ENCODE peak calls at places on chromosome 5, in nine cellular contexts. U is neuronal stem cell, N is kidney, O is left ventricle myocardium inferior, R is Panc1, I is A549, Q is lung, B is fibroblast of lung, L is psoas muscle. F is an unnamed sample. For H3K4me1, the result is how much of the 10 kb centered on the place peaks cover.

GRCh38 chr5:174457141-174457678 is 267.2 kb upstream of the MSX2 start:
- DNase-seq in U (no peak), N (no peak), O (no peak), R (no peak), I (no peak), Q (no peak), B (no peak), L (no peak), F (no peak)

GRCh38 chr5:132054031-132054696 is 6.3 kb upstream of the IL3 start:
- DNase-seq in U (no peak), N (peak), O (peak), R (no peak), I (no peak), Q (no peak), B (no peak), L (peak), F (no peak)

GRCh38 chr5:43573058-43573457 is 16.2 kb upstream of the PAIP1 start:
- DNase-seq in U (no peak), N (no peak), O (no peak), R (no peak), I (no peak), Q (no peak), B (peak), L (no peak), F (no peak)

GRCh38 chr5:157888814-157889532 is 30.0 kb upstream of the CLINT1 start:
- DNase-seq in U (no peak), N (no peak), O (no peak), R (no peak), I (no peak), Q (no peak), B (no peak), L (no peak), F (no peak)

GRCh38 chr5:158943057-158943456 is 156.7 kb downstream of the EBF1 start:
- DNase-seq in U (no peak), N (no peak), O (peak), R (peak), I (peak), Q (no peak), B (peak), L (peak), F (peak)

GRCh38 chr5:17799521-17799920 is 165.3 kb downstream of the TAF11L14 start:
- DNase-seq in U (no peak), N (no peak), O (no peak), R (no peak), I (no peak), Q (no peak), B (no peak), L (no peak), F (no peak)

GRCh38 chr5:96652769-96653455 is 9.3 kb upstream of the CAST start:
- DNase-seq in U (no peak), N (no peak), O (no peak), R (no peak), I (no peak), Q (no peak), B (peak), L (no peak), F (no peak)

GRCh38 chr5:163473613-163474243 is 13.3 kb downstream of the HMMR start:
- DNase-seq in U (no peak), N (no peak), O (no peak), R (no peak), I (no peak), Q (no peak), B (peak), L (no peak), F (no peak)

GRCh38 chr5:17219006-17219422 is 1.6 kb downstream of the BASP1 start:
- DNase-seq in U (peak), N (no peak), O (no peak), R (no peak), I (peak), Q (no peak), B (peak), L (no peak), F (no peak)

GRCh38 chr5:40033411-40033810 is 608.6 kb upstream of the DAB2 start:
- DNase-seq in U (no peak), N (no peak), O (no peak), R (no peak), I (no peak), Q (no peak), B (no peak), L (no peak), F (no peak)

GRCh38 chr5:56848206-56848605 is 32.9 kb downstream of the MAP3K1 start:
- DNase-seq in U (no peak), N (no peak), O (no peak), R (no peak), I (no peak), Q (no peak), B (no peak), L (no peak), F (no peak)
- H3K4me1 ChIP-seq in U (under half), N (under half), O (half or more), R (under half), I (under half), Q (under half), B (under half), L (under half), F (under half)

GRCh38 chr5:135030691-135031145 is 3.3 kb downstream of the PITX1 start:
- DNase-seq in U (no peak), N (peak), O (no peak), R (no peak), I (no peak), Q (no peak), B (no peak), L (peak), F (no peak)
- H3K4me3 ChIP-seq in U (peak), N (peak), O (peak), R (peak), I (no peak), Q (no peak), B (no peak), L (peak), F (peak)

GRCh38 chr5:120174089-120174488 is 290.0 kb upstream of the PRR16 start:
- DNase-seq in U (no peak), N (peak), O (no peak), R (no peak), I (no peak), Q (no peak), B (no peak), L (peak), F (no peak)

GRCh38 chr5:120173125-120173524 is 291.0 kb upstream of the PRR16 start:
- DNase-seq in U (no peak), N (no peak), O (no peak), R (no peak), I (no peak), Q (no peak), B (no peak), L (peak), F (no peak)
- H3K4me1 ChIP-seq in U (under half), N (under half), O (under half), R (under half), I (under half), Q (under half), B (under half), L (under half), F (under half)

GRCh38 chr5:147780924-147781530 is 1.5 kb downstream of the JAKMIP2 start:
- DNase-seq in U (peak), N (no peak), O (no peak), R (no peak), I (no peak), Q (no peak), B (no peak), L (no peak), F (no peak)

GRCh38 chr5:147788023-147788422 is 5.5 kb upstream of the JAKMIP2 start:
- DNase-seq in U (no peak), N (no peak), O (no peak), R (no peak), I (no peak), Q (no peak), B (no peak), L (no peak), F (no peak)

GRCh38 chr5:147786115-147786514 is 3.6 kb upstream of the JAKMIP2 start:
- DNase-seq in U (no peak), N (no peak), O (no peak), R (no peak), I (no peak), Q (no peak), B (no peak), L (no peak), F (no peak)

GRCh38 chr5:147784596-147784995 is 2.1 kb upstream of the JAKMIP2 start:
- DNase-seq in U (no peak), N (no peak), O (no peak), R (no peak), I (no peak), Q (no peak), B (no peak), L (no peak), F (no peak)

GRCh38 chr5:147782053-147783028 is at the start of gene JAKMIP2:
- DNase-seq in U (peak), N (peak), O (peak), R (no peak), I (peak), Q (peak), B (peak), L (peak), F (peak)
- H3K4me3 ChIP-seq in U (peak), N (no peak), O (peak), R (no peak), I (no peak), Q (peak), B (peak), L (no peak), F (peak)

DNA sequence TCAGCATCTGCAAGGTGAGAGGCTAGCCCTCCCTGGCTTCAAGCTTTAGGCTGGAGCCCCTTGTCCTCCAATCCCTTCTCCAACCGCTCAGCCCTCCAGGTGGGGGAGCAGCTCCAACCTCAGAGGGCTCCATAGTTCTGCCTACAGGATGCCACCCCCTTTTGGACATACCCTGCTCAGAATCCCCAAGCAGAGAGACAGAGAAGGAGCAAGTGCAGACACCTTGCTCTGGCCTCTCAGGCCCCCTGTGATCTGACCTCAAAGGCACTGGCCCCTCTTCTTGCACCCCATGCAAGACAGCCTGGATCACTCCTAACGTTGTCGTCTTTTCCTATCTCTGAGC is 101.6 kb downstream of the C5orf15 start:
- DNase-seq in U (no peak), N (no peak), O (no peak), R (no peak), I (no peak), Q (no peak), B (no peak), L (peak), F (no peak)
- H3K4me1 ChIP-seq in U (under half), N (under half), O (under half), R (under half), I (under half), Q (under half), B (under half), L (under half), F (under half)

F was measured in right cardiac atrium.